ENCODE peak calls at places on chromosomes 1 and 21, in four cellular contexts. One of them, this sample, is unnamed.

GRCh38 chr1:7576946-7577657 is 194.0 kb upstream of the VAMP3 start:
- DNase-seq in neural progenitor cell: peak; percentile 27
- DNase-seq in Caki2: no peak
- DNase-seq in CD8-positive, alpha-beta T cell: no peak
- DNase-seq in this sample: no peak

GRCh38 chr1:55286851-55287602 is 71.9 kb upstream of the USP24 start:
- DNase-seq in neural progenitor cell: no peak
- DNase-seq in Caki2: no peak
- DNase-seq in CD8-positive, alpha-beta T cell: no peak
- DNase-seq in this sample: no peak

GRCh38 chr1:115282825-115283224 is 55.2 kb downstream of the NGF start:
- DNase-seq in neural progenitor cell: no peak
- DNase-seq in Caki2: no peak
- DNase-seq in CD8-positive, alpha-beta T cell: no peak
- DNase-seq in this sample: no peak

GRCh38 chr1:1181938-1182410 is 8.3 kb downstream of the TTLL10 start:
- DNase-seq in neural progenitor cell: peak; percentile 1
- DNase-seq in Caki2: no peak
- DNase-seq in CD8-positive, alpha-beta T cell: no peak
- DNase-seq in this sample: no peak

GRCh38 chr1:51516639-51517158 is 2.4 kb downstream of the EPS15 start:
- DNase-seq in neural progenitor cell: no peak
- DNase-seq in Caki2: no peak
- DNase-seq in CD8-positive, alpha-beta T cell: no peak
- DNase-seq in this sample: no peak

GRCh38 chr1:6601865-6602668 is 602 bp downstream of the KLHL21 start:
- DNase-seq in neural progenitor cell: peak; percentile 77
- DNase-seq in Caki2: peak; percentile 66
- DNase-seq in CD8-positive, alpha-beta T cell: peak; percentile 70
- DNase-seq in this sample: no peak

GRCh38 chr1:162878000-162878596 is 17.1 kb upstream of the CCDC190 start:
- DNase-seq in neural progenitor cell: peak; percentile 73
- DNase-seq in Caki2: peak; percentile 44
- DNase-seq in CD8-positive, alpha-beta T cell: no peak
- DNase-seq in this sample: no peak

GRCh38 chr1:10870493-10871096 is 74.1 kb upstream of the CASZ1 start:
- DNase-seq in neural progenitor cell: no peak
- DNase-seq in Caki2: no peak
- DNase-seq in CD8-positive, alpha-beta T cell: no peak
- DNase-seq in this sample: no peak

GRCh38 chr1:213988639-213989070 is 882 bp downstream of the PROX1 start:
- DNase-seq in neural progenitor cell: no peak
- DNase-seq in Caki2: no peak
- DNase-seq in CD8-positive, alpha-beta T cell: no peak
- DNase-seq in this sample: no peak

GRCh38 chr1:102834688-102835320 is 273.5 kb downstream of the COL11A1 start:
- DNase-seq in neural progenitor cell: no peak
- DNase-seq in Caki2: peak; percentile 7
- DNase-seq in CD8-positive, alpha-beta T cell: no peak
- DNase-seq in this sample: no peak

GRCh38 chr1:93692983-93693591 is 11.4 kb upstream of the BCAR3 start:
- DNase-seq in neural progenitor cell: no peak
- DNase-seq in Caki2: peak; percentile 76
- DNase-seq in CD8-positive, alpha-beta T cell: no peak
- DNase-seq in this sample: no peak

GRCh38 chr1:145990249-145991097 is 5.9 kb downstream of the TXNIP start:
- DNase-seq in neural progenitor cell: no peak
- DNase-seq in Caki2: no peak
- DNase-seq in CD8-positive, alpha-beta T cell: no peak
- DNase-seq in this sample: no peak

GRCh38 chr21:34338226-34338625 is 25.6 kb upstream of the KCNE2 start:
- DNase-seq in neural progenitor cell: no peak
- DNase-seq in Caki2: no peak
- DNase-seq in CD8-positive, alpha-beta T cell: no peak
- DNase-seq in this sample: no peak

GRCh38 chr21:39913651-39914145 is 46.5 kb downstream of the PCP4 start:
- DNase-seq in neural progenitor cell: no peak
- DNase-seq in Caki2: no peak
- DNase-seq in CD8-positive, alpha-beta T cell: no peak
- DNase-seq in this sample: no peak

GRCh38 chr1:5910276-5910620 is 82.0 kb downstream of the NPHP4 start:
- DNase-seq in neural progenitor cell: no peak
- DNase-seq in Caki2: no peak
- DNase-seq in CD8-positive, alpha-beta T cell: no peak
- DNase-seq in this sample: no peak

GRCh38 chr1:152761609-152762213 is 3.9 kb downstream of the KPRP start:
- DNase-seq in neural progenitor cell: no peak
- DNase-seq in Caki2: no peak
- DNase-seq in CD8-positive, alpha-beta T cell: no peak
- DNase-seq in this sample: no peak

GRCh38 chr1:113903496-113904291 is 905 bp downstream of the AP4B1 start:
- DNase-seq in neural progenitor cell: no peak
- DNase-seq in Caki2: no peak
- DNase-seq in CD8-positive, alpha-beta T cell: no peak
- DNase-seq in this sample: no peak

GRCh38 chr1:117387060-117387633 is 19.9 kb downstream of the MAN1A2 start:
- DNase-seq in neural progenitor cell: no peak
- DNase-seq in Caki2: no peak
- DNase-seq in CD8-positive, alpha-beta T cell: no peak
- DNase-seq in this sample: no peak

GRCh38 chr1:214573386-214574358 is 22.3 kb upstream of the PTPN14 start:
- DNase-seq in neural progenitor cell: no peak
- DNase-seq in Caki2: no peak
- DNase-seq in CD8-positive, alpha-beta T cell: no peak
- DNase-seq in this sample: no peak

GRCh38 chr1:160567858-160568682 is 11.2 kb downstream of the CD84 start:
- DNase-seq in neural progenitor cell: no peak
- DNase-seq in Caki2: no peak
- DNase-seq in CD8-positive, alpha-beta T cell: peak; percentile 83
- DNase-seq in this sample: peak; percentile 55

This sample was measured in T follicular helper cell.